ENCODE peak calls at places on chromosomes 5 and 9, in four cellular contexts. M is K562, T is GM12878, V is HepG2. K is an unnamed sample.

GRCh38 chr5:141003791-141004601 is 37.7 kb downstream of the PCDHAC2 start:
- DNase-seq in M (no peak), T (no peak), V (no peak), K (no peak)

GRCh38 chr5:59709346-59709821 is 184.1 kb downstream of the PDE4D start:
- DNase-seq in M (no peak), T (no peak), V (no peak), K (peak)

GRCh38 chr9:107222020-107222522 is 61.0 kb upstream of the RAD23B start:
- DNase-seq in M (no peak), T (no peak), V (peak), K (no peak)

GRCh38 chr5:160685695-160686094 is 166.3 kb downstream of the ATP10B start:
- DNase-seq in M (peak), T (peak), V (peak), K (no peak)

GRCh38 chr5:107980923-107981748 is 310.4 kb upstream of the EFNA5 start:
- DNase-seq in M (no peak), T (no peak), V (no peak), K (no peak)

GRCh38 chr5:154405078-154405792 is 40.6 kb upstream of the SAP30L start:
- DNase-seq in M (peak), T (no peak), V (peak), K (peak)

GRCh38 chr5:170383227-170383626 is 5.9 kb downstream of the KCNMB1 start:
- DNase-seq in M (no peak), T (no peak), V (no peak), K (no peak)

GRCh38 chr5:163473613-163474243 is 13.3 kb downstream of the HMMR start:
- DNase-seq in M (no peak), T (no peak), V (no peak), K (no peak)

GRCh38 chr5:144142030-144142825 is 28.2 kb downstream of the YIPF5 start:
- DNase-seq in M (peak), T (peak), V (peak), K (peak)
- TF ChIP-seq FOXK2 in M (no peak), T (no peak), V (no peak), K (no peak)

GRCh38 chr5:55920784-55921183 is 69.6 kb downstream of the IL31RA start:
- DNase-seq in M (no peak), T (no peak), V (no peak), K (no peak)
- TF ChIP-seq FOXK2 in M (no peak), T (no peak), V (no peak), K (no peak)

GRCh38 chr9:127738666-127739065 is 3.6 kb upstream of the TOR2A start:
- DNase-seq in M (no peak), T (no peak), V (no peak), K (no peak)

GRCh38 chr9:127733609-127734008 is 1.5 kb downstream of the TOR2A start:
- DNase-seq in M (no peak), T (no peak), V (no peak), K (no peak)

GRCh38 chr9:127734747-127735529 is at the start of gene TOR2A:
- DNase-seq in M (peak), T (peak), V (peak), K (peak)

GRCh38 chr9:127734247-127734746 is 797 bp downstream of the TOR2A start:
- DNase-seq in M (no peak), T (no peak), V (no peak), K (no peak)

DNA sequence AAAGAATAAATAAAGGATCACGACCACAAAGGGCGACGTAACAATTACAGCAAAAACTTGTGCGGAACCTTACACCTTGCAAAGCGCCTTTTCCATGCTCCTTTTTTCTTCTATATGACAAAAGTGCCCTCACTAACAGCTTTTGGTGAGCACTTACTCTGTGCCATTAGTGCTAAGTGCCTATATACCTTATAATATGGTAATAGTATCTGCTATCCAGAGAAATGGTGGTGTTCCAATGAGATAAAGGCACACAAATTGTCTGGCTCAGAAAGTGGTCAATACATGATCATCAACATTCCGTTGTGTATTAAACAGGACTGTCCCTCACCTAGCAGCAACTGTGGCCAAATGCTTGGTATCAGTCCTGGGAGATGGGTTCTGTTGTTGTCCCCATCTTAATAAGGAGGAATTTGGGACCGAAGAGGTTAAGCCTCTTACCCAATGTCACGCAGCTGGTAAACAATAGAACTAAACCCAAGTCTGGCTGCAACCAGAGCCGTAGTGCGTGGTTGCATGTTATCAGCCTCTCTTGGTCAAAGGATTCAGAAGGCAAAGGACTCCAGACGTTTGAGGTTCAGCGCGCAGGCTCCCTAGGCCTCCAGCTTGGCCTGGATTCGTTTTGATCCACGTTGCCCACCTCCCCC is 559 bp upstream of the TOR2A start:
- DNase-seq in M (no peak), T (no peak), V (no peak), K (no peak)
- TF ChIP-seq FOXK2 in M (peak), T (no peak), V (peak), K (no peak)

DNA sequence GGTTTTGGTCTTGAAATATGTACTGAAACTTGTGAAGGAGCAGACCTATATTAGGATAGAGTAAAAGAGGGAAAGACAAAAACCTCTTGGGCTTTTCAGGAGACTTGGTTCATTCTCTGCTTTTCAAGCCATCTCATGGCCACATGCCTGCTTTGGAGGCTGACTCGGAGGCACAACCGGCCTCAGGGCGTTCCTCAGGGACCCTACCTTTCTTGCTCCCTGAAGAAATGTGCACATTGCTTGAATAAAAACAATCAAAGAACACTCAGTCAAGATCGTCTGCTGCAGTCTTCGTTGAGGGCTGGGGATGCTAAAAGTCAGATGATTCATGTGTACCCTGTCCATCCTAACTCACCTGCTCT is 994 bp downstream of the IRGM start:
- DNase-seq in M (no peak), T (no peak), V (no peak), K (no peak)
- TF ChIP-seq FOXK2 in M (no peak), T (no peak), V (no peak), K (no peak)

GRCh38 chr9:12640866-12641636 is 52.1 kb upstream of the TYRP1 start:
- DNase-seq in M (no peak), T (no peak), V (no peak), K (no peak)

GRCh38 chr9:12643686-12644085 is 49.5 kb upstream of the TYRP1 start:
- DNase-seq in M (no peak), T (no peak), V (no peak), K (no peak)

GRCh38 chr9:12640021-12640587 is 53.1 kb upstream of the TYRP1 start:
- DNase-seq in M (no peak), T (no peak), V (peak), K (peak)
- TF ChIP-seq FOXK2 in M (no peak), T (no peak), V (no peak), K (no peak)

GRCh38 chr9:5643005-5643624 is 14.2 kb downstream of the RIC1 start:
- DNase-seq in M (no peak), T (no peak), V (no peak), K (no peak)
- TF ChIP-seq FOXK2 in M (no peak), T (no peak), V (no peak), K (no peak)

GRCh38 chr9:80964951-80965350 is 724.4 kb downstream of the TLE1 start:
- DNase-seq in M (no peak), T (no peak), V (no peak), K (peak)

GRCh38 chr9:80964374-80964773 is 725.0 kb downstream of the TLE1 start:
- DNase-seq in M (no peak), T (no peak), V (no peak), K (no peak)

GRCh38 chr9:80968611-80969010 is 720.7 kb downstream of the TLE1 start:
- DNase-seq in M (no peak), T (no peak), V (no peak), K (no peak)
- TF ChIP-seq FOXK2 in M (no peak), T (no peak), V (no peak), K (no peak)

DNA sequence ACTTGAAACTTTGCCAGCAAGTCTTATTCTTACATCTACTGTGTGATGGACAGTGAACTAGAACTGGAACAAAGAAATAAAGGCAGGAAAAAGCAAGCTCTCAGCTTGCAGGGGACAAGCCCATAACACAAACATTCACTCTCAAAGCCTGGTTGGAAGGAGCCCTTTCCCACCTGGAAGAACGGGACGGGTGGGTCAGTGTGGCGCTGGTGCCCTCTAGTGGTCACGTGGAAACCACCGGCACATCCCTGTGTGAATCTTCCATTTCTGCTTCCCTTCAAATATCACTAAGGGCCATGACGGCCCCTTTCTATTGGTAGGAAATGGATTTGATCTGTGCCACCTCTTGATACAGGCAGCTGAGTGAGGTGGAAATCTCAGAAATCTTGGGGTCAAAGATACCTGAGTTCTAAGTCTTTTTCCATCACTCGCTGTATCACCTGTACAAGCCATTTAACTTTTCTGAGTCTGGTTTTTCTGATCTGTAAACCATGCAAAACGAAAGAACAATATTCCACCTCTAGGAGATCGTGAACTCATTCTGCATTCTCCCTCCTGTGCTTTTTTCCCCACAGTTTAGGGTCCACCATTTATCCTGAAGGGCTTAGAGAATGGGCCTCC is 211.6 kb downstream of the MSX2 start:
- DNase-seq in M (peak), T (no peak), V (peak), K (peak)
- TF ChIP-seq FOXK2 in M (no peak), T (no peak), V (no peak), K (no peak)